ENCODE peak calls at places on chromosomes 7 and 10, in five cellular contexts. H, A, D, Z and O are unnamed samples.

GRCh38 chr7:122211362-122211761 is 67.3 kb upstream of the AASS start:
- DNase-seq in H (no peak), A (no peak), D (no peak), Z (no peak), O (no peak)

GRCh38 chr10:110323503-110323902 is 18.8 kb upstream of the SMNDC1 start:
- DNase-seq in H (no peak), A (no peak), D (no peak), Z (peak), O (no peak)

GRCh38 chr10:31075434-31075833 is 43.8 kb upstream of the ZNF438 start:
- DNase-seq in H (no peak), A (no peak), D (no peak), Z (no peak), O (no peak)

GRCh38 chr10:6410830-6411229 is 169.2 kb downstream of the PRKCQ start:
- DNase-seq in H (no peak), A (no peak), D (no peak), Z (no peak), O (no peak)

GRCh38 chr7:135682191-135682590 is 19.9 kb downstream of the STMP1 start:
- DNase-seq in H (no peak), A (no peak), D (no peak), Z (no peak), O (no peak)

GRCh38 chr7:86814980-86815379 is 171.3 kb downstream of the GRM3 start:
- DNase-seq in H (no peak), A (no peak), D (no peak), Z (peak), O (no peak)

GRCh38 chr10:66318761-66319160 is 607.1 kb upstream of the LRRTM3 start:
- DNase-seq in H (no peak), A (no peak), D (no peak), Z (no peak), O (no peak)

GRCh38 chr10:69866688-69867461 is 65.2 kb downstream of the COL13A1 start:
- DNase-seq in H (no peak), A (peak), D (no peak), Z (peak), O (no peak)

GRCh38 chr10:113435881-113436280 is 117.0 kb upstream of the HABP2 start:
- DNase-seq in H (no peak), A (no peak), D (no peak), Z (no peak), O (no peak)

GRCh38 chr10:110802551-110803238 is 69.0 kb upstream of the PDCD4 start:
- DNase-seq in H (peak), A (peak), D (peak), Z (peak), O (peak)

GRCh38 chr10:1684991-1685390 is 52.3 kb downstream of the ADARB2 start:
- DNase-seq in H (no peak), A (no peak), D (no peak), Z (no peak), O (no peak)

GRCh38 chr10:8375137-8375536 is 320.6 kb downstream of the GATA3 start:
- DNase-seq in H (no peak), A (no peak), D (no peak), Z (no peak), O (no peak)